ENCODE peak calls at places on chromosome 5, in seven cellular contexts. One of them, this sample, is unnamed.

GRCh38 chr5:154962494-154962893 is 21.6 kb downstream of the MRPL22 start:
- DNase-seq in transverse colon: no peak
- DNase-seq in stomach: no peak
- DNase-seq in Peyer's patch: no peak
- DNase-seq in spleen: no peak
- DNase-seq in body of pancreas: no peak
- DNase-seq in IMR-90: peak; percentile 47
- DNase-seq in this sample: no peak

GRCh38 chr5:72402959-72403628 is 82.9 kb downstream of the PTCD2 start:
- DNase-seq in transverse colon: no peak
- DNase-seq in stomach: peak; percentile 40
- DNase-seq in Peyer's patch: no peak
- DNase-seq in spleen: no peak
- DNase-seq in IMR-90: no peak
- DNase-seq in body of pancreas: no peak
- DNase-seq in this sample: no peak

GRCh38 chr5:1220351-1220750 is 4.8 kb upstream of the SLC6A18 start:
- DNase-seq in Peyer's patch: no peak
- DNase-seq in body of pancreas: no peak
- DNase-seq in spleen: no peak
- DNase-seq in stomach: no peak
- DNase-seq in IMR-90: no peak
- DNase-seq in transverse colon: no peak
- DNase-seq in this sample: no peak

GRCh38 chr5:108753877-108754276 is 6.2 kb downstream of the FER start:
- DNase-seq in Peyer's patch: no peak
- DNase-seq in spleen: no peak
- DNase-seq in IMR-90: peak; percentile 72
- DNase-seq in transverse colon: no peak
- DNase-seq in body of pancreas: no peak
- DNase-seq in stomach: no peak
- DNase-seq in this sample: no peak

GRCh38 chr5:1292846-1293415 is 1.9 kb downstream of the TERT start:
- DNase-seq in spleen: peak; percentile 70
- DNase-seq in IMR-90: no peak
- DNase-seq in stomach: no peak
- DNase-seq in Peyer's patch: no peak
- DNase-seq in body of pancreas: no peak
- DNase-seq in transverse colon: no peak
- DNase-seq in this sample: peak; percentile 49

GRCh38 chr5:104430977-104431620 is 868.5 kb upstream of the NUDT12 start:
- DNase-seq in stomach: no peak
- DNase-seq in IMR-90: peak; percentile 11
- DNase-seq in Peyer's patch: no peak
- DNase-seq in transverse colon: no peak
- DNase-seq in body of pancreas: no peak
- DNase-seq in spleen: no peak
- DNase-seq in this sample: no peak

GRCh38 chr5:151896041-151896691 is 28.5 kb downstream of the GLRA1 start:
- DNase-seq in body of pancreas: no peak
- DNase-seq in stomach: no peak
- DNase-seq in IMR-90: peak; percentile 51
- DNase-seq in Peyer's patch: no peak
- DNase-seq in transverse colon: no peak
- DNase-seq in spleen: no peak
- DNase-seq in this sample: no peak

GRCh38 chr5:170327168-170327567 is 29.6 kb upstream of the LCP2 start:
- DNase-seq in transverse colon: no peak
- DNase-seq in IMR-90: no peak
- DNase-seq in body of pancreas: no peak
- DNase-seq in Peyer's patch: no peak
- DNase-seq in spleen: no peak
- DNase-seq in stomach: no peak
- DNase-seq in this sample: no peak

GRCh38 chr5:55278778-55279177 is 28.7 kb downstream of the DHX29 start:
- DNase-seq in Peyer's patch: no peak
- DNase-seq in IMR-90: peak; percentile 75
- DNase-seq in body of pancreas: no peak
- DNase-seq in transverse colon: no peak
- DNase-seq in spleen: no peak
- DNase-seq in stomach: no peak
- DNase-seq in this sample: no peak

GRCh38 chr5:162488077-162488476 is 420.5 kb downstream of the GABRG2 start:
- DNase-seq in IMR-90: no peak
- DNase-seq in Peyer's patch: no peak
- DNase-seq in spleen: no peak
- DNase-seq in body of pancreas: no peak
- DNase-seq in stomach: no peak
- DNase-seq in transverse colon: no peak
- DNase-seq in this sample: no peak

GRCh38 chr5:175688352-175689146 is 30.7 kb downstream of the HRH2 start:
- DNase-seq in transverse colon: no peak
- DNase-seq in body of pancreas: no peak
- DNase-seq in spleen: peak; percentile 69
- DNase-seq in stomach: no peak
- DNase-seq in Peyer's patch: no peak
- DNase-seq in IMR-90: no peak
- DNase-seq in this sample: no peak

GRCh38 chr5:146426853-146427618 is 20.1 kb upstream of the TCERG1 start:
- DNase-seq in transverse colon: no peak
- DNase-seq in stomach: no peak
- DNase-seq in body of pancreas: no peak
- DNase-seq in spleen: no peak
- DNase-seq in Peyer's patch: no peak
- DNase-seq in IMR-90: peak; percentile 52
- DNase-seq in this sample: no peak

GRCh38 chr5:100777680-100778281 is 125.3 kb downstream of the ST8SIA4 start:
- DNase-seq in spleen: no peak
- DNase-seq in IMR-90: peak; percentile 89
- DNase-seq in stomach: no peak
- DNase-seq in Peyer's patch: no peak
- DNase-seq in transverse colon: peak; percentile 37
- DNase-seq in body of pancreas: peak; percentile 67
- DNase-seq in this sample: peak; percentile 47

GRCh38 chr5:71482132-71482531 is 26.7 kb downstream of the BDP1 start:
- DNase-seq in body of pancreas: peak; percentile 13
- DNase-seq in spleen: no peak
- DNase-seq in transverse colon: peak; percentile 16
- DNase-seq in Peyer's patch: no peak
- DNase-seq in IMR-90: peak; percentile 38
- DNase-seq in stomach: no peak
- DNase-seq in this sample: no peak

GRCh38 chr5:95018511-95018910 is 266.4 kb downstream of the MCTP1 start:
- DNase-seq in stomach: no peak
- DNase-seq in body of pancreas: no peak
- DNase-seq in Peyer's patch: no peak
- DNase-seq in transverse colon: no peak
- DNase-seq in spleen: no peak
- DNase-seq in IMR-90: no peak
- DNase-seq in this sample: no peak

GRCh38 chr5:75338408-75338807 is 1.4 kb downstream of the HMGCR start:
- DNase-seq in spleen: no peak
- DNase-seq in stomach: no peak
- DNase-seq in Peyer's patch: no peak
- DNase-seq in transverse colon: no peak
- DNase-seq in IMR-90: no peak
- DNase-seq in body of pancreas: no peak
- DNase-seq in this sample: no peak

GRCh38 chr5:145797336-145797735 is 37.8 kb downstream of the PRELID2 start:
- DNase-seq in body of pancreas: no peak
- DNase-seq in IMR-90: peak; percentile 59
- DNase-seq in stomach: no peak
- DNase-seq in transverse colon: no peak
- DNase-seq in Peyer's patch: no peak
- DNase-seq in spleen: no peak
- DNase-seq in this sample: no peak

GRCh38 chr5:98938459-98938858 is 9.7 kb upstream of the CHD1 start:
- DNase-seq in body of pancreas: no peak
- DNase-seq in stomach: no peak
- DNase-seq in IMR-90: peak; percentile 41
- DNase-seq in Peyer's patch: no peak
- DNase-seq in transverse colon: no peak
- DNase-seq in spleen: no peak
- DNase-seq in this sample: no peak

GRCh38 chr5:17738461-17738860 is 104.2 kb downstream of the TAF11L14 start:
- DNase-seq in body of pancreas: no peak
- DNase-seq in transverse colon: no peak
- DNase-seq in spleen: no peak
- DNase-seq in Peyer's patch: no peak
- DNase-seq in stomach: no peak
- DNase-seq in IMR-90: no peak
- DNase-seq in this sample: no peak

GRCh38 chr5:74963407-74963806 is 89.0 kb downstream of the GCNT4 start:
- DNase-seq in transverse colon: no peak
- DNase-seq in spleen: no peak
- DNase-seq in body of pancreas: no peak
- DNase-seq in Peyer's patch: no peak
- DNase-seq in stomach: no peak
- DNase-seq in IMR-90: peak; percentile 23
- DNase-seq in this sample: no peak

GRCh38 chr5:44875661-44876250 is 67.0 kb downstream of the MRPS30 start:
- DNase-seq in IMR-90: peak; percentile 52
- DNase-seq in transverse colon: no peak
- DNase-seq in stomach: no peak
- DNase-seq in spleen: no peak
- DNase-seq in Peyer's patch: no peak
- DNase-seq in body of pancreas: no peak
- DNase-seq in this sample: no peak

GRCh38 chr5:78649816-78650561 is 1.4 kb upstream of the LHFPL2 start:
- DNase-seq in stomach: no peak
- DNase-seq in IMR-90: peak; percentile 84
- DNase-seq in spleen: no peak
- DNase-seq in body of pancreas: no peak
- DNase-seq in transverse colon: no peak
- DNase-seq in Peyer's patch: no peak
- DNase-seq in this sample: peak; percentile 77

GRCh38 chr5:137078171-137078665 is 420.9 kb downstream of the SPOCK1 start:
- DNase-seq in body of pancreas: peak; percentile 9
- DNase-seq in Peyer's patch: no peak
- DNase-seq in stomach: no peak
- DNase-seq in transverse colon: no peak
- DNase-seq in spleen: no peak
- DNase-seq in IMR-90: peak; percentile 13
- DNase-seq in this sample: no peak

GRCh38 chr5:1474875-1475543 is 29.8 kb upstream of the SLC6A3 start:
- DNase-seq in transverse colon: no peak
- DNase-seq in spleen: peak; percentile 80
- DNase-seq in body of pancreas: no peak
- DNase-seq in Peyer's patch: peak; percentile 44
- DNase-seq in stomach: no peak
- DNase-seq in IMR-90: no peak
- DNase-seq in this sample: peak; percentile 76

GRCh38 chr5:177508837-177509236 is 789 bp downstream of the DOK3 start:
- DNase-seq in spleen: peak; percentile 87
- DNase-seq in transverse colon: no peak
- DNase-seq in Peyer's patch: peak; percentile 60
- DNase-seq in stomach: no peak
- DNase-seq in IMR-90: no peak
- DNase-seq in body of pancreas: no peak
- DNase-seq in this sample: no peak

GRCh38 chr5:177507596-177508216 is 1.9 kb downstream of the DOK3 start:
- DNase-seq in stomach: no peak
- DNase-seq in body of pancreas: no peak
- DNase-seq in spleen: peak; percentile 87
- DNase-seq in transverse colon: no peak
- DNase-seq in Peyer's patch: no peak
- DNase-seq in IMR-90: no peak
- DNase-seq in this sample: no peak

GRCh38 chr5:177508217-177508611 is 1.4 kb downstream of the DOK3 start:
- DNase-seq in body of pancreas: no peak
- DNase-seq in stomach: no peak
- DNase-seq in spleen: peak; percentile 88
- DNase-seq in Peyer's patch: no peak
- DNase-seq in transverse colon: no peak
- DNase-seq in IMR-90: no peak
- DNase-seq in this sample: no peak

GRCh38 chr5:177505075-177505474 is 4.6 kb downstream of the DOK3 start:
- DNase-seq in stomach: no peak
- DNase-seq in transverse colon: no peak
- DNase-seq in body of pancreas: no peak
- DNase-seq in Peyer's patch: no peak
- DNase-seq in IMR-90: no peak
- DNase-seq in spleen: peak; percentile 68
- DNase-seq in this sample: no peak

GRCh38 chr5:177507165-177507564 is 2.5 kb downstream of the DOK3 start:
- DNase-seq in stomach: no peak
- DNase-seq in IMR-90: no peak
- DNase-seq in transverse colon: no peak
- DNase-seq in body of pancreas: no peak
- DNase-seq in Peyer's patch: no peak
- DNase-seq in spleen: no peak
- DNase-seq in this sample: no peak
- TF ChIP-seq CTCF in stomach: no peak
- TF ChIP-seq CTCF in IMR-90: peak; percentile 33
- TF ChIP-seq CTCF in transverse colon: no peak
- TF ChIP-seq CTCF in body of pancreas: no peak
- TF ChIP-seq CTCF in Peyer's patch: no peak
- TF ChIP-seq CTCF in spleen: no peak
- TF ChIP-seq CTCF in this sample: no peak

DNA sequence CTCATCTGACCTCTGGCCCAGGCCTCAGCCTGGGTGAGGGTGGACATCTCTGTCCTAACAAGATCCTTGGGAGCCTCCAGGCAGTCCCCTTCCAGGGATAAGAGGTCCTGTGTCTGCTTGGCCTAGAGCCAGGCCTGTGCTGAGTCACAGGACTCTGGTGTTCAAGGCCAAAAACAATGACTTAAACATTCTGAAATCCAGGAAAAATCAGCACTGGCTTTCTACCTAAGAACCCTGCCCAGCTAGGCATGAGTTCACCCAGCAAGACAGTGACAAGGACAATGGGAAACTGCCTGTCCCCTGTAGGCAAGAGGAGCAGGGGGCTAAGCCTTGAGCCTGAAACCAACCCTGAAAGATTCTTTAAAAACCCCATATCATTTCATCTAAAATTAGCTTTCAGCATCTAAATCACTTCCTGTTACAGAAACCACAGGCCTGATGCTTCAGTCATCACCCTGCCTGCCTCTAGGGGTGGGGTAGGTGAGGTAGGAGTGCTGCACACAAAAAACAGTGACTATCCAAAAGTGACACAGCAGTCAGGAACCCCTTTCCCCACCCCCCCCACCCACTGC is 29.9 kb downstream of the CSF2 start:
- DNase-seq in spleen: peak; percentile 83
- DNase-seq in transverse colon: peak; percentile 57
- DNase-seq in stomach: peak; percentile 46
- DNase-seq in body of pancreas: peak; percentile 84
- DNase-seq in Peyer's patch: peak; percentile 77
- DNase-seq in IMR-90: peak; percentile 96
- DNase-seq in this sample: peak; percentile 91
- TF ChIP-seq POLR2A in spleen: no peak
- TF ChIP-seq POLR2A in transverse colon: no peak
- TF ChIP-seq POLR2A in stomach: no peak
- TF ChIP-seq POLR2A in body of pancreas: no peak
- TF ChIP-seq POLR2A in Peyer's patch: no peak
- TF ChIP-seq POLR2A in IMR-90: peak; percentile 30
- TF ChIP-seq POLR2A in this sample: no peak

GRCh38 chr5:31753700-31754461 is 115.0 kb downstream of the PDZD2 start:
- DNase-seq in stomach: no peak
- DNase-seq in IMR-90: no peak
- DNase-seq in body of pancreas: no peak
- DNase-seq in transverse colon: no peak
- DNase-seq in spleen: no peak
- DNase-seq in Peyer's patch: no peak
- DNase-seq in this sample: no peak
- H3K4me3 ChIP-seq in stomach: no peak overlapping the region
- H3K4me3 ChIP-seq in IMR-90: no peak overlapping the region
- H3K4me3 ChIP-seq in body of pancreas: no peak overlapping the region
- H3K4me3 ChIP-seq in transverse colon: no peak overlapping the region
- H3K4me3 ChIP-seq in spleen: no peak overlapping the region
- H3K4me3 ChIP-seq in Peyer's patch: no peak overlapping the region
- H3K4me3 ChIP-seq in this sample: no peak overlapping the region

GRCh38 chr5:125835293-125836172 is 587.7 kb upstream of the GRAMD2B start:
- DNase-seq in Peyer's patch: peak; percentile 57
- DNase-seq in IMR-90: peak; percentile 40
- DNase-seq in stomach: peak; percentile 48
- DNase-seq in body of pancreas: peak; percentile 57
- DNase-seq in spleen: no peak
- DNase-seq in transverse colon: peak; percentile 39
- DNase-seq in this sample: no peak
- TF ChIP-seq CTCF in Peyer's patch: peak; percentile 59
- TF ChIP-seq CTCF in IMR-90: peak; percentile 46
- TF ChIP-seq CTCF in stomach: no peak
- TF ChIP-seq CTCF in body of pancreas: peak; percentile 69
- TF ChIP-seq CTCF in spleen: peak; percentile 13
- TF ChIP-seq CTCF in transverse colon: peak; percentile 75
- TF ChIP-seq CTCF in this sample: no peak

This sample was measured in lower leg skin.